ENCODE peak calls at places on chromosome 5, in five cellular contexts. C is HepG2, S is GM12878, W is K562, J is H1. K is an unnamed sample. For H3K4me1, the result is how much of the 10 kb centered on the place peaks cover.

GRCh38 chr5:168165221-168165965 is 126.1 kb upstream of the WWC1 start:
- DNase-seq in J (peak), C (no peak), S (no peak), W (no peak), K (peak)

GRCh38 chr5:54315736-54316135 is 5.4 kb upstream of the ARL15 start:
- DNase-seq in S (no peak), C (no peak), J (no peak), W (no peak), K (no peak)

GRCh38 chr5:179568731-179569130 is 18.4 kb downstream of the RUFY1 start:
- DNase-seq in J (no peak), W (no peak), C (no peak), S (no peak), K (no peak)

GRCh38 chr5:89900346-89900745 is 509.2 kb downstream of the CETN3 start:
- DNase-seq in W (no peak), J (no peak), C (no peak), S (no peak), K (no peak)

GRCh38 chr5:74028406-74028805 is 402.4 kb downstream of the ARHGEF28 start:
- DNase-seq in S (no peak), C (no peak), W (no peak), J (no peak), K (no peak)

GRCh38 chr5:61673007-61673735 is 341.1 kb downstream of the ZSWIM6 start:
- DNase-seq in W (no peak), C (no peak), S (no peak), J (no peak), K (no peak)

GRCh38 chr5:153504726-153505125 is 14.3 kb downstream of the GRIA1 start:
- DNase-seq in C (no peak), W (no peak), S (no peak), J (no peak), K (no peak)

GRCh38 chr5:55037046-55037771 is 13.2 kb downstream of the GZMK start:
- DNase-seq in W (no peak), C (no peak), J (peak), S (no peak), K (peak)

GRCh38 chr5:177539411-177539810 is 15.0 kb downstream of the FAM193B start:
- DNase-seq in J (no peak), C (no peak), S (no peak), W (no peak), K (no peak)

GRCh38 chr5:164798110-164798509 is 1292.7 kb downstream of the MAT2B start:
- DNase-seq in C (no peak), W (no peak), J (no peak), S (no peak), K (no peak)

DNA sequence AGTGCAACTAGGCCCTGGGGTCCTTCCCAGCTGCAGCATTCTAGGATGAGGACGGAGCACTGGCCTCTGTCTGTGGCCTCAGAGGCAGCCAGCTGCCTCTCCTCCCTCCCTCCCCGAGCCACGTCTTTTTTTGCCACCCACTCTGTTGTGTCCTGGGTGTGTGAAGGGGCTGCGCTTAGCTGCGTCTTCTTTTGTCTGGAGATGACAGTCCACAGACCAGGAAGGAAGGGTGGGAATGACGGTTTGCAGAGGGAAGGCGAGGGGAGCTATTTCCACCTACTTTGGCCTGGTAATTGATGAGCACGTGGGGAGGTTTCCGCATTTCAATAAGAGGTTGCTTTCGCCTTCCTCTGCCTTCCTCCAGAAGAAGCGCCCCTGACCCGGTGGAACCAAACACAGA is 34.5 kb upstream of the GABRP start:
- DNase-seq in C (no peak), J (no peak), S (no peak), W (no peak), K (peak)
- H3K4me1 ChIP-seq in C (under half), J (under half), S (under half), W (under half), K (under half)

DNA sequence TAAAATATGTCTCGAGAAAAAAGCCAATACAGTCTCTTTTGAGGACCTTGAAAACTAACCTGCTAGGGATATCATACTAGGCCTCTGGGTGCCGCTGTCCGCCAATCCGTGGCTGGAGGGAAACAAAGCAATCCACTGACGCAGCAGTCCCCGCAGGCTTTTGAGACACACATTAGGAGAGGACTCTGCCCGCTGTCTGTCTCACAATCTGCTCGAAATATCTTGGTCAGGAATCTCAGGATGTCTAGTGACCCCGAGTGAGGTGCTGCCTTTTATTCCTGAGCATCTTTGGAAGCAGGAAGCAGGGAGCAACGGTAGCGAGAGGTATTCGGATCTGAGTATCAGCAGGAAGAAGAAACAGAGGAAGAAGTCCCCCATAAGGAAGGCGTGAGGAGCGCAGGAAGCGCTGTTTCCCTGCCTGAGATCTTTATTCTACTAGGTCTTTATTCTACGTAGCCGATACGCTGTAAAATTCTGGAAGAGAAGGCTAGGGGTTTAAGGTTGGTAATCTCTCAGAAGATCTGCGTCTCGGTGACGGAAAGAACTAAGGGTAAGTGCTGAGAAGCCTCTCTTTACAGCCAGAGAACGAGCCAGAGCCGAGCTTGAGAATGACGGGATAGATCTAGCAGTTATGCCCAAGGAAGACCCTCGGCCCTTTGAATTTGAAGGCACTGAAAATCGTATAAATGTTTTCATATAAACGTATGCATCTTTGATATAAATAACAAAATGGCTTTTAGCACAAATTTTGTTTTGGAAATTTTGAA is 4.0 kb upstream of the PCDHGA1 start:
- DNase-seq in S (no peak), W (peak), J (no peak), C (peak), K (peak)
- TF ChIP-seq CREB1 in S (peak), W (no peak), J (peak), C (no peak), K (peak)

DNA sequence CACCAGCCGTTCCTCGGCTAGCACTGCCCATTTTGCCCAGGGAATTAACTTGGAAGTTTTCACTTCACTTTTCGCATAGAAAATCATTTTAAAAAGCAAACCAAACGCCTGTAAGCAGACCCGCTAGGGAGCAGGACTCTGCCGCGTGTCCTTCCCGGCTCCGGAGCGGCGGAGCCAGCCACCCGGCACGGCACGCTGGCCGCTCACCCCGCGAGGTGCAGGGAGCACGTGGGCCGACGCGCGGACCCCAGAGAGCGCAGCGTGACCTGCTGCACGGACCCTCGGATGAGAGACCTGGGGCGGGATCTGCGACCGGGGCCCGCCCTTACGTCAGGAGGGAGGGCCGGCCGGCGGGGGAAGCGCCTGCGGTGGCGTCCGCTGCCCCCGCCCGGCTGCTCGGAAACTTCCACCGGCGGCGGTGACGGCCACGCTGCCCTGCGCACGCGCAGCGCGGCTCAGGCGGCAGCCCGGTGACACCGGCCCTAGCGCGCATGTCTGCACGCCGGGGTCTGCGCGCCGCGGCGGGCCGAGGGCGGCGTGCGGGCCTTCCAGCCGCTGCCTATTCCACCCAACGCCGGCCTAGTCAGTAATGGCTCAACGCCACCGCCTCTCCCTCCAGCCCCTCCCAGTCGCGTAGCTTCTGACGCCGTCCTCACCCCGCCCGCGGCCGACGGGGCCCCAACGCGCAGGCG is 504 bp upstream of the TENT4A start:
- DNase-seq in C (peak), W (peak), J (peak), S (peak), K (peak)
- TF ChIP-seq POLR2AphosphoS5 in C (peak), W (peak), J (peak), S (peak), K (peak)

GRCh38 chr5:173884402-173885053 is 3.6 kb upstream of the CPEB4 start:
- DNase-seq in S (peak), W (peak), J (no peak), C (no peak), K (no peak)

GRCh38 chr5:173883347-173883924 is 4.7 kb upstream of the CPEB4 start:
- DNase-seq in W (no peak), C (no peak), J (no peak), S (no peak), K (no peak)

GRCh38 chr5:173885054-173885443 is 3.1 kb upstream of the CPEB4 start:
- DNase-seq in C (no peak), W (no peak), S (no peak), J (no peak), K (no peak)

GRCh38 chr5:173886157-173886556 is 2.0 kb upstream of the CPEB4 start:
- DNase-seq in C (no peak), S (no peak), W (no peak), J (no peak), K (no peak)

DNA sequence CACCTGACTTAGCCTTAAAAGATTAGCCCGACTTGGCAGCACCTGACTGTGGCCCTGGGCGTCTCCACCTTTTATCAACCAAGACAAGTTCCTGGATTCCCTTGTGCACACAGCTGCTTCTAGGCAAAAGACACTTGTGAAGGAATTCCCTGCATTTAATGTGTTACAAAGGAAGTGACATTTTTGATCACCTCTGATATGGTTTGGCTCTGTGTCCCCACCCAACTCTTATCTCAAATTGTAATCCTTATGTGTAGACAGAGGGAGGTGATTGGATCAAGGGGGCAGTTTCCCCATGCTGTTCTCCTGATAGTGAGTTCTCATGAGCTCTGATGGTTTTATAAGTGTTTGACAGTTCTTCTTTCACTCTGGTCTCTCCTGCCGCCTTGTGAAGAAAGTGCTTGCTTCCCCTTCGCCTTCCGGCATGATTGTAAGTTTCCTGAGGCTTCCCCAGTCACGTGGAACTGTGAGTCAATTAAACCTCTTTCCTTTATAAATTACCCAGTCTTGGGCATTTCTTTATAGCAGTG is 2.6 kb upstream of the CPEB4 start:
- DNase-seq in C (no peak), J (no peak), S (no peak), W (no peak), K (no peak)
- H3K4me1 ChIP-seq in C (half or more), J (under half), S (under half), W (half or more), K (under half)

GRCh38 chr5:135930029-135930948 is 24.5 kb downstream of the LECT2 start:
- DNase-seq in S (no peak), J (peak), W (no peak), C (peak), K (peak)
- TF ChIP-seq CREB1 in S (no peak), J (no peak), W (no peak), C (no peak), K (no peak)

GRCh38 chr5:151252762-151253603 is at the start of gene GM2A:
- DNase-seq in W (peak), J (peak), S (peak), C (peak), K (peak)
- TF ChIP-seq POLR2AphosphoS5 in W (peak), J (peak), S (peak), C (peak), K (peak)

GRCh38 chr5:170438581-170438980 is 49.4 kb upstream of the KCNMB1 start:
- DNase-seq in J (no peak), C (no peak), W (no peak), S (no peak), K (no peak)

GRCh38 chr5:170439944-170440269 is 50.7 kb upstream of the KCNMB1 start:
- DNase-seq in J (no peak), S (no peak), C (no peak), W (no peak), K (no peak)

GRCh38 chr5:170436335-170436734 is 47.2 kb upstream of the KCNMB1 start:
- DNase-seq in C (no peak), W (no peak), J (no peak), S (no peak), K (no peak)

GRCh38 chr5:170439246-170439943 is 50.2 kb upstream of the KCNMB1 start:
- DNase-seq in J (no peak), C (no peak), S (no peak), W (no peak), K (no peak)

GRCh38 chr5:170437621-170438375 is 48.6 kb upstream of the KCNMB1 start:
- DNase-seq in S (no peak), J (no peak), C (no peak), W (no peak), K (no peak)
- H3K4me1 ChIP-seq in S (under half), J (under half), C (under half), W (under half), K (under half)

GRCh38 chr5:132829742-132830435 is 558 bp downstream of the SHROOM1 start:
- DNase-seq in W (peak), J (no peak), S (no peak), C (peak), K (peak)
- TF ChIP-seq CREB1 in W (peak), J (peak), S (peak), C (no peak), K (no peak)

GRCh38 chr5:139492700-139493192 is 10.2 kb upstream of the STING1 start:
- DNase-seq in S (no peak), C (no peak), W (no peak), J (no peak), K (no peak)
- TF ChIP-seq POLR2AphosphoS5 in S (no peak), C (no peak), W (no peak), J (no peak), K (no peak)

GRCh38 chr5:175690586-175690985 is 32.7 kb downstream of the HRH2 start:
- DNase-seq in S (no peak), C (no peak), J (no peak), W (no peak), K (no peak)

GRCh38 chr5:175689147-175689991 is 31.5 kb downstream of the HRH2 start:
- DNase-seq in C (no peak), W (no peak), S (no peak), J (no peak), K (no peak)

GRCh38 chr5:175691761-175692160 is 33.9 kb downstream of the HRH2 start:
- DNase-seq in W (no peak), S (no peak), J (no peak), C (no peak), K (no peak)

GRCh38 chr5:175688352-175689146 is 30.7 kb downstream of the HRH2 start:
- DNase-seq in S (no peak), W (no peak), C (no peak), J (no peak), K (no peak)

DNA sequence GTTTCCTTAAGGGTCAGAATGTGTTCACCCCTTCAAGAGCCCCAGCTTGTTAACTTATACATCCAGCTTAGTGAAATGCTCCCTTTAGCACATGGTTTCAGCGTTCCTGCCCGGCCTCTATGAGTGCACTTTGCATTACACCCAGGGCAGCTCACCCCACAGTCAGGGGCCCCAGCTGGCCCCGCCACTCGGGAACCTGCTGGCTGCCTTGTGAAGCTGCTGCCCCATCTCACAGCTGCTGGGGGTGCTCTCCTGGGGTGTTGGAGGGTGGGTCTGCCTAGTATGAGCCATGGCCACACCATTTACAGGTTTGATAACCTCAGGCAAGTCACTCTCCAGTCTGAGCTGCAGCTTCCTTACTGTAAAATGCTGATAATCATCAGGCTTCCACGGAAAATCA is 32.2 kb downstream of the HRH2 start:
- DNase-seq in S (no peak), C (no peak), J (no peak), W (no peak), K (no peak)
- H3K4me1 ChIP-seq in S (under half), C (under half), J (under half), W (under half), K (under half)